ENCODE peak calls at places on chromosomes 16 and 17, in six cellular contexts. E is tibial artery, T is B cell, G is thoracic aorta, O is dorsolateral prefrontal cortex, B is body of pancreas. C is an unnamed sample.

GRCh38 chr17:40072481-40073346 is 9.9 kb downstream of the THRA start:
- DNase-seq in E (peak), T (no peak), G (no peak), O (no peak), B (peak), C (no peak)

GRCh38 chr16:88681709-88682451 is 4.4 kb downstream of the SNAI3 start:
- DNase-seq in E (no peak), T (peak), G (no peak), O (peak), B (no peak), C (no peak)

GRCh38 chr16:89922884-89923639 is at the start of gene TUBB3:
- DNase-seq in E (peak), T (no peak), G (no peak), O (peak), B (peak), C (peak)

GRCh38 chr17:6626616-6627015 is 13.9 kb downstream of the KIAA0753 start:
- DNase-seq in E (no peak), T (no peak), G (no peak), O (no peak), B (no peak), C (no peak)

GRCh38 chr16:23691483-23692189 is 12.9 kb downstream of the PLK1 start:
- DNase-seq in E (no peak), T (no peak), G (no peak), O (no peak), B (no peak), C (no peak)

GRCh38 chr17:48025904-48026502 is 11.6 kb downstream of the COPZ2 start:
- DNase-seq in E (peak), T (no peak), G (peak), O (no peak), B (no peak), C (no peak)

GRCh38 chr16:49799172-49799571 is 56.7 kb downstream of the ZNF423 start:
- DNase-seq in E (no peak), T (no peak), G (no peak), O (no peak), B (no peak), C (no peak)

GRCh38 chr17:81580481-81580880 is 28.3 kb upstream of the FAAP100 start:
- DNase-seq in E (no peak), T (no peak), G (no peak), O (no peak), B (no peak), C (no peak)

GRCh38 chr17:76048711-76049110 is 21.6 kb upstream of the EVPL start:
- DNase-seq in E (no peak), T (no peak), G (no peak), O (no peak), B (no peak), C (no peak)

GRCh38 chr17:36880506-36880905 is 56.8 kb upstream of the LHX1 start:
- DNase-seq in E (no peak), T (no peak), G (no peak), O (no peak), B (no peak), C (no peak)

GRCh38 chr16:87060026-87060986 is 256.9 kb downstream of the C16orf95 start:
- DNase-seq in E (peak), T (no peak), G (no peak), O (no peak), B (no peak), C (no peak)

GRCh38 chr16:85239871-85240270 is 127.6 kb upstream of the CIBAR2 start:
- DNase-seq in E (no peak), T (no peak), G (no peak), O (no peak), B (no peak), C (no peak)
- TF ChIP-seq CTCF in E (no peak), T (no peak), G (no peak), O (no peak), B (no peak), C (no peak)

GRCh38 chr17:72139213-72139612 is 18.4 kb downstream of the SOX9 start:
- DNase-seq in E (no peak), T (no peak), G (no peak), O (no peak), B (no peak), C (no peak)

GRCh38 chr17:72136692-72137550 is 16.1 kb downstream of the SOX9 start:
- DNase-seq in E (no peak), T (no peak), G (no peak), O (no peak), B (no peak), C (no peak)

GRCh38 chr17:72135546-72136325 is 14.9 kb downstream of the SOX9 start:
- DNase-seq in E (no peak), T (no peak), G (no peak), O (no peak), B (no peak), C (no peak)

GRCh38 chr17:72134560-72135399 is 14.0 kb downstream of the SOX9 start:
- DNase-seq in E (no peak), T (no peak), G (no peak), O (no peak), B (no peak), C (no peak)
- TF ChIP-seq CTCF in E (no peak), T (no peak), G (no peak), O (no peak), B (no peak), C (no peak)

GRCh38 chr17:63696381-63696961 is 3.5 kb downstream of the LIMD2 start:
- DNase-seq in E (no peak), T (peak), G (no peak), O (no peak), B (no peak), C (no peak)
- TF ChIP-seq CTCF in E (no peak), T (peak), G (peak), O (peak), B (peak), C (peak)

DNA sequence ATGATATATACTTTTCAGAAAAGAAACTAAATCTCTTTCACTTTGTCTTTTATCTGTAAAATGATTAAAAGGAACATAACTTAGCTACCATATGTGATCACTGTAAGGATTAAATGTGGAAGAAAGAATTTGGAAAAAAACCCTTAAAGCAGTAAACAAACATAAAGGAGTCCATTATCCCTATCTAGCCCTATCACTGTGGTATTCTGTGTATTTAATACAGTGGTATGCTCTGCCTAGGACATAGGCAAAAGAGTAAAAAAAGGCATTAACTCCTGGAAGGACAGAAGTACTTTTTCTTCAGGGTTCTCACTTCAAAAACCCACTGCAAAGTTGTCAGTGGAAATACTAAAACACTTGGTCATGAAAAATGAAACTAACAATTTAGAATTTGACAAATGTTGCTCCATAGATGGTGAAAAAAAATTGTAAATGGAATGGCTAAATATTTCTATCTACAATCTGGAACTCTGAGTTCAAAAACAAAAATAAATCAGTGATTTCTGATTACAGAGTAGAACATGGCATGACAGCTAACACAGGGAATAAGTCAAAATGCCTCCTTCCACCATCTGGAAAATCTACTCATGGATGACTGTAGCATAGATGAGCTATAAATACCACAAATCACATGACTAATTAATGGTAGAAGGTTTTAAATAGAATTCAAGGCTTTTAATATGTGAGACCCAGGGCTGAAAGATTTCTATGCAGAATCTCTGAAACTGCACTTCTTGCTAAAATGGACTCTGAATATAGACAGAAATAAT is 140.1 kb downstream of the ITFG1 start:
- DNase-seq in E (no peak), T (no peak), G (no peak), O (no peak), B (no peak), C (no peak)
- TF ChIP-seq CTCF in E (no peak), T (no peak), G (no peak), O (no peak), B (no peak), C (no peak)

C was measured in D721Med.